ENCODE peak calls at places on chromosomes 7 and 10, in six cellular contexts. H is nucleus accumbens; M is CD4-positive, alpha-beta T cell; D is effector memory CD4-positive, alpha-beta T cell; T is small intestine; K is H9. C is an unnamed sample.

GRCh38 chr7:4100691-4101090 is 581.4 kb upstream of the FOXK1 start:
- DNase-seq in K (no peak), M (no peak), H (no peak), T (no peak), D (no peak), C (no peak)

GRCh38 chr10:44370731-44371248 is 14.1 kb downstream of the CXCL12 start:
- DNase-seq in K (peak; percentile 85), D (no peak), T (no peak), H (no peak), M (no peak), C (no peak)

GRCh38 chr10:1273372-1274097 is 217.3 kb downstream of the WDR37 start:
- DNase-seq in M (no peak), K (no peak), T (no peak), D (no peak), H (no peak), C (no peak)

GRCh38 chr7:105298439-105298894 is 90.3 kb downstream of the SRPK2 start:
- DNase-seq in T (no peak), D (no peak), H (no peak), K (peak; percentile 47), M (no peak), C (no peak)

GRCh38 chr7:2566890-2567662 is 8.3 kb downstream of the IQCE start:
- DNase-seq in K (no peak), D (no peak), M (peak; percentile 21), T (peak; percentile 37), H (no peak), C (no peak)

GRCh38 chr10:33117816-33118215 is 159.8 kb upstream of the ITGB1 start:
- DNase-seq in T (no peak), M (peak; percentile 40), D (peak; percentile 54), K (no peak), H (no peak), C (no peak)

GRCh38 chr7:143285806-143286521 is 1.2 kb downstream of the TMEM139 start:
- DNase-seq in T (no peak), K (no peak), D (no peak), M (no peak), H (peak; percentile 68), C (peak; percentile 84)

GRCh38 chr7:27073066-27073465 is 22.7 kb downstream of the HOXA1 start:
- DNase-seq in M (no peak), H (no peak), K (no peak), T (no peak), D (no peak), C (no peak)

GRCh38 chr10:4333474-4333894 is 492.5 kb upstream of the AKR1E2 start:
- DNase-seq in M (no peak), D (no peak), K (no peak), H (no peak), T (no peak), C (no peak)

GRCh38 chr7:130947792-130948580 is 214.0 kb upstream of the KLF14 start:
- DNase-seq in T (no peak), M (no peak), D (no peak), H (no peak), K (no peak), C (no peak)

GRCh38 chr7:25009271-25009670 is 29.3 kb upstream of the OSBPL3 start:
- DNase-seq in D (no peak), K (no peak), H (no peak), M (no peak), T (no peak), C (no peak)

GRCh38 chr7:33845991-33846509 is 59.3 kb upstream of the BMPER start:
- DNase-seq in T (no peak), K (no peak), H (no peak), D (no peak), M (no peak), C (no peak)

GRCh38 chr7:143408686-143409551 is at the start of gene EPHA1:
- DNase-seq in D (peak; percentile 32), K (peak; percentile 97), T (peak; percentile 91), H (no peak), M (peak; percentile 49), C (no peak)

GRCh38 chr10:60944159-60944909 is at the start of gene RHOBTB1:
- DNase-seq in M (no peak), D (no peak), H (peak; percentile 71), K (peak; percentile 73), T (peak; percentile 66), C (peak; percentile 79)

GRCh38 chr7:50281680-50282445 is 22.7 kb upstream of the IKZF1 start:
- DNase-seq in H (no peak), M (no peak), K (no peak), T (no peak), D (no peak), C (peak; percentile 24)

GRCh38 chr7:149856-150636 is 42.3 kb upstream of the FAM20C start:
- DNase-seq in M (peak; percentile 19), T (peak; percentile 95), D (no peak), K (peak; percentile 50), H (no peak), C (no peak)

GRCh38 chr7:18610331-18610948 is 114.9 kb downstream of the HDAC9 start:
- DNase-seq in D (no peak), H (no peak), T (peak; percentile 16), M (no peak), K (peak; percentile 42), C (no peak)

GRCh38 chr10:62811159-62811875 is 4.8 kb downstream of the EGR2 start:
- DNase-seq in M (no peak), D (no peak), K (no peak), H (no peak), T (no peak), C (no peak)

GRCh38 chr10:129963076-129963830 is 821 bp downstream of the EBF3 start:
- DNase-seq in M (no peak), K (peak; percentile 66), T (peak; percentile 7), H (no peak), D (no peak), C (no peak)

GRCh38 chr10:124641282-124642075 is 102.7 kb downstream of the FAM53B start:
- DNase-seq in H (no peak), D (no peak), K (no peak), M (peak; percentile 36), T (no peak), C (no peak)

GRCh38 chr10:73802276-73802991 is 9.0 kb downstream of the NDST2 start:
- DNase-seq in K (no peak), H (no peak), M (no peak), T (no peak), D (no peak), C (no peak)

GRCh38 chr7:131369354-131369753 is 41.7 kb downstream of the MKLN1 start:
- DNase-seq in K (no peak), H (no peak), T (no peak), D (no peak), M (no peak), C (no peak)

GRCh38 chr10:132376394-132376851 is 20.6 kb upstream of the PWWP2B start:
- DNase-seq in M (no peak), T (no peak), H (no peak), D (no peak), K (no peak), C (no peak)

GRCh38 chr7:44986218-44987053 is 7.6 kb upstream of the MYO1G start:
- DNase-seq in K (peak; percentile 94), D (peak; percentile 86), T (peak; percentile 94), M (peak; percentile 95), H (peak; percentile 93), C (peak; percentile 84)

GRCh38 chr7:924541-925231 is 29.8 kb downstream of the ADAP1 start:
- DNase-seq in T (peak; percentile 48), D (no peak), H (no peak), K (no peak), M (no peak), C (no peak)

GRCh38 chr10:5543628-5544027 is 18.9 kb downstream of the CALML3 start:
- DNase-seq in M (no peak), D (no peak), H (no peak), T (no peak), K (no peak), C (no peak)

GRCh38 chr10:71658349-71658745 is 61.2 kb downstream of the C10orf105 start:
- DNase-seq in M (no peak), H (no peak), D (no peak), T (no peak), K (no peak), C (no peak)

GRCh38 chr10:114822771-114823463 is 1.3 kb downstream of the FHIP2A start:
- DNase-seq in K (no peak), T (peak; percentile 48), D (no peak), M (no peak), H (no peak), C (peak; percentile 41)

GRCh38 chr10:117536862-117537435 is 5.6 kb upstream of the EMX2 start:
- DNase-seq in H (no peak), M (no peak), D (no peak), K (peak; percentile 59), T (no peak), C (no peak)

GRCh38 chr10:59675812-59676211 is 33.8 kb downstream of the SLC16A9 start:
- DNase-seq in K (peak; percentile 54), H (no peak), M (no peak), T (peak; percentile 19), D (no peak), C (no peak)

GRCh38 chr10:12717981-12718707 is 283.4 kb downstream of the CCDC3 start:
- DNase-seq in H (no peak), K (no peak), D (no peak), T (no peak), M (no peak), C (no peak)

GRCh38 chr7:21300692-21301091 is 127.2 kb upstream of the SP4 start:
- DNase-seq in D (no peak), K (no peak), H (no peak), M (no peak), T (no peak), C (no peak)

GRCh38 chr7:76318488-76319353 is 16.2 kb downstream of the HSPB1 start:
- DNase-seq in T (peak; percentile 93), H (peak; percentile 68), D (peak; percentile 41), M (peak; percentile 41), K (peak; percentile 64), C (peak; percentile 44)

GRCh38 chr10:118307768-118308347 is 34.3 kb downstream of the FAM204A start:
- DNase-seq in D (no peak), K (no peak), H (no peak), M (no peak), T (no peak), C (no peak)

C was measured in hippocampal formation.